ENCODE peak calls at places on chromosomes 7 and 10, in four cellular contexts. One of them, this sample, is unnamed. For H3K4me1, the result is how much of the 10 kb centered on the place peaks cover.

GRCh38 chr7:159006610-159007130 is 138.0 kb downstream of the VIPR2 start:
- DNase-seq in endothelial cell of umbilical vein: no peak
- DNase-seq in prostate gland: no peak
- DNase-seq in sigmoid colon: peak
- DNase-seq in this sample: no peak

GRCh38 chr7:73735526-73735905 is 3.1 kb downstream of the ABHD11 start:
- DNase-seq in prostate gland: no peak
- DNase-seq in endothelial cell of umbilical vein: no peak
- DNase-seq in sigmoid colon: no peak
- DNase-seq in this sample: peak

GRCh38 chr10:84333864-84334451 is 5.6 kb downstream of the CCSER2 start:
- DNase-seq in sigmoid colon: no peak
- DNase-seq in endothelial cell of umbilical vein: no peak
- DNase-seq in prostate gland: no peak
- DNase-seq in this sample: no peak

GRCh38 chr10:91120348-91120747 is 100.1 kb upstream of the PCGF5 start:
- DNase-seq in prostate gland: no peak
- DNase-seq in endothelial cell of umbilical vein: no peak
- DNase-seq in sigmoid colon: no peak
- DNase-seq in this sample: no peak

GRCh38 chr10:63115732-63116383 is 17.3 kb upstream of the NRBF2 start:
- DNase-seq in prostate gland: peak
- DNase-seq in sigmoid colon: peak
- DNase-seq in endothelial cell of umbilical vein: peak
- DNase-seq in this sample: no peak

GRCh38 chr7:93461350-93461749 is 113.2 kb downstream of the CALCR start:
- DNase-seq in endothelial cell of umbilical vein: no peak
- DNase-seq in prostate gland: no peak
- DNase-seq in sigmoid colon: no peak
- DNase-seq in this sample: no peak

GRCh38 chr10:94402204-94403033 is at the start of gene TBC1D12:
- DNase-seq in endothelial cell of umbilical vein: peak
- DNase-seq in sigmoid colon: peak
- DNase-seq in prostate gland: peak
- DNase-seq in this sample: peak

GRCh38 chr7:118250860-118251494 is 26.5 kb downstream of the ANKRD7 start:
- DNase-seq in sigmoid colon: no peak
- DNase-seq in prostate gland: no peak
- DNase-seq in endothelial cell of umbilical vein: no peak
- DNase-seq in this sample: no peak

GRCh38 chr10:11153766-11154165 is 136.1 kb downstream of the CELF2 start:
- DNase-seq in endothelial cell of umbilical vein: no peak
- DNase-seq in prostate gland: no peak
- DNase-seq in sigmoid colon: no peak
- DNase-seq in this sample: no peak

GRCh38 chr10:132817701-132818211 is 31.8 kb upstream of the NKX6-2 start:
- DNase-seq in endothelial cell of umbilical vein: no peak
- DNase-seq in sigmoid colon: peak
- DNase-seq in prostate gland: no peak
- DNase-seq in this sample: peak

GRCh38 chr10:42989481-42989921 is 87.4 kb upstream of the RET start:
- DNase-seq in sigmoid colon: peak
- DNase-seq in prostate gland: no peak
- DNase-seq in endothelial cell of umbilical vein: no peak
- DNase-seq in this sample: peak

GRCh38 chr7:79227035-79227434 is 226.4 kb downstream of the MAGI2 start:
- DNase-seq in sigmoid colon: no peak
- DNase-seq in endothelial cell of umbilical vein: no peak
- DNase-seq in prostate gland: no peak
- DNase-seq in this sample: no peak

GRCh38 chr7:133971658-133972057 is 155.5 kb upstream of the LRGUK start:
- DNase-seq in endothelial cell of umbilical vein: no peak
- DNase-seq in prostate gland: no peak
- DNase-seq in sigmoid colon: no peak
- DNase-seq in this sample: no peak

GRCh38 chr7:159083001-159083697 is 61.5 kb downstream of the VIPR2 start:
- DNase-seq in prostate gland: no peak
- DNase-seq in sigmoid colon: peak
- DNase-seq in endothelial cell of umbilical vein: no peak
- DNase-seq in this sample: peak

GRCh38 chr7:131328387-131329175 is 905 bp downstream of the MKLN1 start:
- DNase-seq in sigmoid colon: no peak
- DNase-seq in endothelial cell of umbilical vein: peak
- DNase-seq in prostate gland: no peak
- DNase-seq in this sample: no peak

GRCh38 chr7:79436378-79436777 is 17.1 kb downstream of the MAGI2 start:
- DNase-seq in prostate gland: no peak
- DNase-seq in endothelial cell of umbilical vein: no peak
- DNase-seq in sigmoid colon: no peak
- DNase-seq in this sample: no peak

GRCh38 chr10:84739641-84740040 is 411.3 kb downstream of the CCSER2 start:
- DNase-seq in prostate gland: no peak
- DNase-seq in sigmoid colon: no peak
- DNase-seq in endothelial cell of umbilical vein: no peak
- DNase-seq in this sample: no peak

GRCh38 chr7:73978681-73979563 is 49.1 kb upstream of the ELN start:
- DNase-seq in sigmoid colon: peak
- DNase-seq in endothelial cell of umbilical vein: peak
- DNase-seq in prostate gland: no peak
- DNase-seq in this sample: peak

GRCh38 chr7:142587578-142588191 is 161.6 kb upstream of the PRSS1 start:
- DNase-seq in prostate gland: no peak
- DNase-seq in endothelial cell of umbilical vein: peak
- DNase-seq in sigmoid colon: no peak
- DNase-seq in this sample: no peak

GRCh38 chr7:8499128-8499527 is 65.7 kb downstream of the NXPH1 start:
- DNase-seq in prostate gland: no peak
- DNase-seq in sigmoid colon: no peak
- DNase-seq in endothelial cell of umbilical vein: no peak
- DNase-seq in this sample: no peak

GRCh38 chr10:3740157-3740871 is 44.7 kb downstream of the KLF6 start:
- DNase-seq in endothelial cell of umbilical vein: peak
- DNase-seq in sigmoid colon: no peak
- DNase-seq in prostate gland: no peak
- DNase-seq in this sample: no peak

GRCh38 chr10:5582736-5583135 is 58.0 kb downstream of the CALML3 start:
- DNase-seq in prostate gland: no peak
- DNase-seq in sigmoid colon: no peak
- DNase-seq in endothelial cell of umbilical vein: no peak
- DNase-seq in this sample: peak

GRCh38 chr7:127731431-127732080 is 79.6 kb downstream of the SND1 start:
- DNase-seq in endothelial cell of umbilical vein: no peak
- DNase-seq in prostate gland: peak
- DNase-seq in sigmoid colon: no peak
- DNase-seq in this sample: no peak

GRCh38 chr7:30276203-30276900 is 8.0 kb upstream of the ZNRF2 start:
- DNase-seq in sigmoid colon: no peak
- DNase-seq in prostate gland: no peak
- DNase-seq in endothelial cell of umbilical vein: peak
- DNase-seq in this sample: no peak

DNA sequence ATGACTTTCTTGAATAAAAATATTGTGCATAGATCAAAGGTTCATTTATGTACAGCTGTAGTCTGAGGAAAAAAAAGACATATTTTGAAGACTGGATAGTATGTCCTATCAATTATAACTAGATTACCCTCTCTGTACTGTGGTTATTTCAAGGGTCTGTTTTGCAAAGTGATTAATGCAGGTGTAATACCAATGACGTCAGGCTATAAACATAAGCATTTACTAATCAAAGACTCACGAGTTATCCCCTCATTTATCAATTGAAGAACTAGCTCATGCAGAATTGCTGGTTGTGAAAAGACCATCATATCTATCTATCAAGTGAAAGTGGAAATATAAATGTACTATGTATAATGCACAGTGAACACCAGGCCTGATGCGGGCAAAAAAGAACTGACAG is 213.6 kb upstream of the HGF start:
- DNase-seq in prostate gland: no peak
- DNase-seq in sigmoid colon: no peak
- DNase-seq in endothelial cell of umbilical vein: no peak
- DNase-seq in this sample: no peak
- TF ChIP-seq POLR2AphosphoS5 in prostate gland: no peak
- TF ChIP-seq POLR2AphosphoS5 in sigmoid colon: no peak
- TF ChIP-seq POLR2AphosphoS5 in endothelial cell of umbilical vein: no peak
- TF ChIP-seq POLR2AphosphoS5 in this sample: no peak

GRCh38 chr10:69328346-69328687 is 50.0 kb downstream of the HK1 start:
- DNase-seq in prostate gland: no peak
- DNase-seq in sigmoid colon: no peak
- DNase-seq in endothelial cell of umbilical vein: no peak
- DNase-seq in this sample: peak

GRCh38 chr10:69324583-69324982 is 46.3 kb downstream of the HK1 start:
- DNase-seq in endothelial cell of umbilical vein: no peak
- DNase-seq in prostate gland: no peak
- DNase-seq in sigmoid colon: no peak
- DNase-seq in this sample: no peak

GRCh38 chr10:69329721-69330178 is 51.5 kb downstream of the HK1 start:
- DNase-seq in sigmoid colon: no peak
- DNase-seq in endothelial cell of umbilical vein: no peak
- DNase-seq in prostate gland: no peak
- DNase-seq in this sample: no peak

GRCh38 chr10:69326692-69327091 is 48.4 kb downstream of the HK1 start:
- DNase-seq in endothelial cell of umbilical vein: no peak
- DNase-seq in sigmoid colon: no peak
- DNase-seq in prostate gland: no peak
- DNase-seq in this sample: no peak

DNA sequence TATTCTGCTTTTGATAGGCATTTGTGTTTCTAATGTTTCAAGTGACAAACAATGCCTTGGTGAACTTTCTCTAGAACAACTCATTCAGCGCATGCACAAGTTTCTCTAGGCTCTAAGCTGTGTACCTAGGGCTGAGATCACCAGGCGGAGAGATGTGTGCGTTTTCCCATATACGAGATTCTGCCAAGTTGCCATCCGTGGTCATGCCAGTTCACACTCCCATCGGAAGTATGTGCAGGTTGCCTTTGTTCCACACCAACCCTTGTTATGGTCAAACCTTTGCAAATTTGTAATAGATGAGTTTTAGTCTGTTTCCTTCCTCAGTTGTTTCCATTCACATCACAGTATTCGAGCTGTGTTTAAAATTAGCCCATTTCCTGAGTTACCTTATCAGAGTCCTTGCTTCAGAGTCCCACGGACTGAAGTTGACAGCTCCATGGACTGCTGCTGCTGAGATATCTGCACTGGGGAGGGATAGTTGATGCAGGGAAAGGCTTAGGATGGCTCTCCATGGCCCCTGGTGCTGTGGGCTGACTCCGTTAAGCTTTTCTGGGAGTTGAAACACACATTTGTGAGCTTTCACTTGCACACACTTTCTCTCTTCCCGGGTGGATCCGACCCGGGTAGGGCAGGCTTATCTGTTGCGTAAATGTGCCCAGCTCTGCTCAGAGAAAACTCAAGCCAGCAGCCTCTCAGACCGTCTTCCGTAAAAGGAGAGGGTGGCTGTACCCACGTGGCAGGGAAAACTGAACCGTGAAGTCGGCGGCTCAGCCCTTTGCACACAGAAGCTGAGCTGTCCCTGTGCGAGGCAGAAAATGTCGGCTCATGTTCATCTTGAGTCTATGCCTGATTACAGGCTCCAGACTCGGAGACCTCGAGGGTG is 49.4 kb downstream of the HK1 start:
- DNase-seq in prostate gland: peak
- DNase-seq in sigmoid colon: peak
- DNase-seq in endothelial cell of umbilical vein: peak
- DNase-seq in this sample: peak
- H3K4me3 ChIP-seq in prostate gland: peak
- H3K4me3 ChIP-seq in sigmoid colon: peak
- H3K4me3 ChIP-seq in endothelial cell of umbilical vein: no peak
- H3K4me3 ChIP-seq in this sample: no peak

GRCh38 chr10:92757066-92757716 is 67.4 kb downstream of the HHEX start:
- DNase-seq in sigmoid colon: peak
- DNase-seq in prostate gland: peak
- DNase-seq in endothelial cell of umbilical vein: peak
- DNase-seq in this sample: peak

GRCh38 chr10:92755725-92756124 is 66.0 kb downstream of the HHEX start:
- DNase-seq in endothelial cell of umbilical vein: peak
- DNase-seq in sigmoid colon: no peak
- DNase-seq in prostate gland: no peak
- DNase-seq in this sample: no peak

GRCh38 chr10:92758594-92758993 is 68.8 kb downstream of the HHEX start:
- DNase-seq in sigmoid colon: no peak
- DNase-seq in endothelial cell of umbilical vein: no peak
- DNase-seq in prostate gland: no peak
- DNase-seq in this sample: no peak

GRCh38 chr10:92757720-92758119 is 68.0 kb downstream of the HHEX start:
- DNase-seq in endothelial cell of umbilical vein: no peak
- DNase-seq in sigmoid colon: no peak
- DNase-seq in prostate gland: no peak
- DNase-seq in this sample: no peak

DNA sequence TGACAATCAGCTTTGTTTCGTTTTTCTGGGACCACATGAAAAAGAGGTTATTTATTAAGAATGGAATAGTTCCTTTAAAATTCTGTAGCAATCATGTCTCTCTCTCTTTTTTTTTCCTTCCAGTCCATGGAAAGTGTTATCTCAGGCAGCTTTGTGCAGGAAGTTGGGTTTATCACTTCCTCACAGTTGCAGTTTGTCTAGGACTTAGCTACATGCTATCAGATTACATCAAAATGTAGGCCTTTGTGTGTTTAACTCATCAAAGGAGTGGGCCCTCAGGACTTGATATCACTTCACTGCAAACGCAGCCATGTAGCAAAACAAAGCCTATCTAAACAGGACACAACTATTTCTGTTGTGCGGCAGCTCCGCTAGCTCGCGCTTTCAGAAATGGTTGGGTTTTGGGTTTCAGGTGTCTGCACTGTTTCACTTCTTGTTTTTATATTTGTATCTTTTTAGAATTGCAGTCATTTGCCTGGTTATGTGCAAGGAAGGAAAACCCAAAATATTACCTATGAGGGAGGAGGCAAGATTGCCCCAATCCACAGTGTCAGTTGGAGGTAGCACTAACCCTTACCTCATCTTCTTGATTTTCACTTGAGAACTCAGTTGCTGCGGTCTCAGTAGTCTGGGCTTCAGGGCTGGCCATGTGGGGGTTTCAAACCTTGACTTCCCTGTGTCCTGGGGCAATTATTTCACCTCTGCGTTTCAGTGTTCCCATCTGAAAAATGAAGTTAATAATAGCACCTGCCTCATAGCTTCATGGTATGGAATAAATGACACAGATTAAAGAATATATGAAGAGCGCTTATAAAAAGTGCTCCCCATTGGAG is 66.7 kb downstream of the HHEX start:
- DNase-seq in prostate gland: no peak
- DNase-seq in sigmoid colon: no peak
- DNase-seq in endothelial cell of umbilical vein: peak
- DNase-seq in this sample: no peak
- H3K4me1 ChIP-seq in prostate gland: under half
- H3K4me1 ChIP-seq in sigmoid colon: under half
- H3K4me1 ChIP-seq in endothelial cell of umbilical vein: under half
- H3K4me1 ChIP-seq in this sample: under half

DNA sequence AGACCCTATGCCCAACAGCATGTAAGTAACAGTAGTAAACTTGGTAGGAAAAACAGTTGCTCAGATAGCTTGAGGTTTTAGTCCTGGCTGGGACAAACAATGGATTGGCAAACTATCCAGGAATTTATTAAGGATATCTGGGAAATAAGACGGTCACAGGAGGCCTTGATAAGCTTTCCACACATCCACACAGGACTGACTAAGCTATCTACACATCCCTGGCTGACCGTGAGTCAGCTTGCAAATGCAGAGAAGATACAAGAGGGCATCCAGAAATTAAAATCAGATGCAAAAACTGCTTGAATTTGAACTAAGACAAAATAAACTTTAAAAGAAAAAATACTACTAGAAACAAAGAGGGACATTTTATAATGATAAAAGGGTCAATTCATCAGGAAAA is 16.0 kb downstream of the FAM149B1 start:
- DNase-seq in prostate gland: no peak
- DNase-seq in endothelial cell of umbilical vein: peak
- DNase-seq in sigmoid colon: no peak
- DNase-seq in this sample: no peak
- TF ChIP-seq POLR2AphosphoS5 in prostate gland: no peak
- TF ChIP-seq POLR2AphosphoS5 in endothelial cell of umbilical vein: peak
- TF ChIP-seq POLR2AphosphoS5 in sigmoid colon: no peak
- TF ChIP-seq POLR2AphosphoS5 in this sample: no peak

This sample was measured in spleen.